ENCODE peak calls at places on chromosomes 7 and 10, in six cellular contexts. C is A549; Z is dorsolateral prefrontal cortex; A is naive thymus-derived CD4-positive, alpha-beta T cell; R is GM23248; T is fibroblast of lung. H is an unnamed sample.

GRCh38 chr7:12490105-12490688 is 80.3 kb upstream of the SCIN start:
- DNase-seq in C (peak), Z (no peak), A (no peak), R (peak), T (peak), H (no peak)

GRCh38 chr10:90813592-90814365 is 44.1 kb downstream of the HTR7 start:
- DNase-seq in C (no peak), Z (no peak), A (no peak), R (no peak), T (no peak), H (no peak)

GRCh38 chr10:32171213-32171612 is 115.0 kb upstream of the KIF5B start:
- DNase-seq in C (no peak), Z (no peak), A (no peak), R (no peak), T (no peak), H (no peak)

GRCh38 chr7:43377196-43377935 is 205.5 kb upstream of the STK17A start:
- DNase-seq in C (no peak), Z (no peak), A (no peak), R (no peak), T (no peak), H (no peak)

GRCh38 chr10:49228677-49229076 is 40.5 kb upstream of the TMEM273 start:
- DNase-seq in C (no peak), Z (no peak), A (no peak), R (no peak), T (no peak), H (no peak)

GRCh38 chr10:12606461-12606860 is 257.1 kb downstream of the CAMK1D start:
- DNase-seq in C (no peak), Z (no peak), A (no peak), R (no peak), T (no peak), H (no peak)

GRCh38 chr10:120409816-120410215 is 47.2 kb upstream of the PLPP4 start:
- DNase-seq in C (no peak), Z (no peak), A (no peak), R (no peak), T (no peak), H (no peak)

GRCh38 chr7:2761131-2761624 is 73.2 kb downstream of the AMZ1 start:
- DNase-seq in C (no peak), Z (no peak), A (no peak), R (peak), T (no peak), H (no peak)

GRCh38 chr7:116257156-116257555 is 46.8 kb downstream of the TES start:
- DNase-seq in C (no peak), Z (no peak), A (no peak), R (no peak), T (no peak), H (no peak)

GRCh38 chr7:148286150-148286549 is 304.4 kb upstream of the C7orf33 start:
- DNase-seq in C (peak), Z (no peak), A (no peak), R (peak), T (no peak), H (no peak)

DNA sequence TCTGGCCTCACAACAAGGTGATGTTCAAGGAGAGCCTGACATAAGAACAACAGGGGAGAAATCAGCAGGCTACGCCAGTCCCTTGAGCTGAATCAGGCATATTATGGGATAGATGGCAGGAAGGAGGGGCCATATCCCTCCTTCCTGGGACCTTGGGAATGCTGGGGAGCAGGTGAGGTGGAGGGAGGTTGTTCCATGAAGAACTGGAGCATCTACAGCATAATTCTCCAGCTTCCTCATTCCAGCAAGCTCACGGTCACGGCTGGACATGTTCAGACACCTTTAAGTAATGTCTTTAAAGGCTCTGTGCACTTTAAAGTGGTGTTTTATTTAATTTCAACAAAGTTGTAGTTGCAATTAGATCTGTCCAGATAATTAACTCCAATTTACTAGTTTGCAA is 780.5 kb downstream of the TYW1 start:
- DNase-seq in C (no peak), Z (no peak), A (no peak), R (no peak), T (no peak), H (no peak)
- H3K4me3 ChIP-seq in C (no peak), Z (no peak), A (no peak), R (no peak), T (no peak), H (no peak)

GRCh38 chr7:69840248-69840647 is 242.0 kb downstream of the AUTS2 start:
- DNase-seq in C (no peak), Z (no peak), A (no peak), R (no peak), T (no peak), H (no peak)
- H3K27ac ChIP-seq in C (no peak), Z (no peak), A (no peak), R (no peak), T (no peak), H (no peak)

GRCh38 chr10:87866575-87866974 is 3.1 kb downstream of the PTEN start:
- DNase-seq in C (no peak), Z (no peak), A (no peak), R (no peak), T (no peak), H (no peak)

GRCh38 chr10:87870154-87870553 is 6.7 kb downstream of the PTEN start:
- DNase-seq in C (no peak), Z (no peak), A (no peak), R (no peak), T (no peak), H (no peak)

GRCh38 chr10:87867453-87867852 is 4.0 kb downstream of the PTEN start:
- DNase-seq in C (no peak), Z (no peak), A (no peak), R (no peak), T (no peak), H (no peak)

GRCh38 chr10:87865201-87866025 is 2.0 kb downstream of the PTEN start:
- DNase-seq in C (no peak), Z (no peak), A (no peak), R (peak), T (no peak), H (no peak)

DNA sequence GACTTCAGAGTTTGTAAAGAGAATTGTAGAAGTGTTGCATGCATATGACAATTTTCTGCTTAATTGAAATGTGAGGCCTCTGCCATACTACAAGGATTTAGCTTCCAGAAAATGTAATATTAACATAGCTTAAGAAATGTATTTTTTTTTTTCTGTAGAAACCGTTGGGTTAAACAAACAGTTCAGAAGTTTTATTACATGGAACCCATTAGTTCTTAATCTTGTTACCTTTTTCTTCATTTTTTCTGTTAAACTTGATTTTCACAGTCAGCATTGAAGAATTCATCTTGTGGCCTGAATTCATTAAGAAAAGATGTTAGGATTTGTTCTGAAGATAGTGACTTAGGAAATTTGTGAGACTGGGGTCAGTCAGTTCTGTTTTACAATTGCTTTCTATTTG is 4.9 kb downstream of the PTEN start:
- DNase-seq in C (no peak), Z (no peak), A (no peak), R (no peak), T (no peak), H (no peak)
- H3K4me3 ChIP-seq in C (peak), Z (peak), A (peak), R (peak), T (peak), H (peak)

DNA sequence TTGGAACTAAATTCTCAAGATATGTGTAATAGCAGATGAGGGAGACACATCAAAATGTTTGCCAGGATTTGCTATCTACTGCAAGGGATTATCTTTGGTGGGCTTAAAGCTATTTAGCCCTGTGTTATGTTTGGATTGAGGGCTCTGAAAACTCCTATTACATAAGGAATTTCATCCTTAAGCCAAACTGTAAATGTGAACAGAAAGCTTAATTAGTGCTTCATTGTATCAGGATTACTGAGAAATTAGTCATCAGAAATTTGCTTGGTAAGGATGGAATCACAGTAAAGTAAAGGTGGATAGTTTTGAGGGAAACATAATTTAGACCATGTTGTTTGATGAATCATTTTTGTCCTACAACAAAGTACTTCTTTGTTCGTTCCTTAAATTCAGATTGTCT is 8.3 kb downstream of the ANKRD7 start:
- DNase-seq in C (no peak), Z (no peak), A (no peak), R (peak), T (no peak), H (no peak)
- H3K27ac ChIP-seq in C (no peak), Z (no peak), A (no peak), R (no peak), T (no peak), H (no peak)